ENCODE peak calls at places on chromosomes 11 and 22, in six cellular contexts. X is HepG2, G is GM12878, O is K562, H is H1, M is GM12892. V is an unnamed sample.

GRCh38 chr11:17683378-17684161 is 35.8 kb upstream of the MYOD1 start:
- DNase-seq in X (peak; percentile 42), G (no peak), O (no peak), H (no peak), M (no peak), V (no peak)

GRCh38 chr22:20653012-20653794 is 120.7 kb upstream of the SERPIND1 start:
- DNase-seq in X (no peak), G (no peak), O (no peak), H (no peak), M (no peak), V (no peak)

GRCh38 chr11:76512851-76513653 is 68.2 kb downstream of the EMSY start:
- DNase-seq in X (no peak), G (no peak), O (no peak), H (no peak), M (no peak), V (no peak)

GRCh38 chr22:20652130-20652529 is 121.8 kb upstream of the SERPIND1 start:
- DNase-seq in X (no peak), G (no peak), O (no peak), H (no peak), M (no peak), V (no peak)

GRCh38 chr22:19016081-19016480 is 80.0 kb upstream of the PRODH start:
- DNase-seq in X (no peak), G (no peak), O (peak; percentile 25), H (no peak), M (no peak), V (no peak)

GRCh38 chr22:28146401-28147304 is 227.6 kb upstream of the PITPNB start:
- DNase-seq in X (no peak), G (no peak), O (no peak), H (no peak), M (no peak), V (no peak)

GRCh38 chr11:36996795-36997194 is 398.8 kb upstream of the RAG2 start:
- DNase-seq in X (no peak), G (no peak), O (no peak), H (no peak), M (no peak), V (no peak)

GRCh38 chr11:14773755-14774154 is 118.3 kb downstream of the CYP2R1 start:
- DNase-seq in X (no peak), G (no peak), O (no peak), H (no peak), M (no peak), V (no peak)

GRCh38 chr11:123601737-123602136 is 52.7 kb downstream of the SCN3B start:
- DNase-seq in X (no peak), G (no peak), O (no peak), H (no peak), M (no peak), V (no peak)

GRCh38 chr11:1323779-1324178 is 14.3 kb upstream of the TOLLIP start:
- DNase-seq in X (no peak), G (no peak), O (no peak), H (no peak), M (no peak), V (no peak)

GRCh38 chr11:1330473-1330872 is 21.0 kb upstream of the TOLLIP start:
- DNase-seq in X (no peak), G (no peak), O (no peak), H (no peak), M (no peak), V (no peak)

GRCh38 chr11:1327064-1327460 is 17.6 kb upstream of the TOLLIP start:
- DNase-seq in X (no peak), G (no peak), O (no peak), H (no peak), M (no peak), V (no peak)

DNA sequence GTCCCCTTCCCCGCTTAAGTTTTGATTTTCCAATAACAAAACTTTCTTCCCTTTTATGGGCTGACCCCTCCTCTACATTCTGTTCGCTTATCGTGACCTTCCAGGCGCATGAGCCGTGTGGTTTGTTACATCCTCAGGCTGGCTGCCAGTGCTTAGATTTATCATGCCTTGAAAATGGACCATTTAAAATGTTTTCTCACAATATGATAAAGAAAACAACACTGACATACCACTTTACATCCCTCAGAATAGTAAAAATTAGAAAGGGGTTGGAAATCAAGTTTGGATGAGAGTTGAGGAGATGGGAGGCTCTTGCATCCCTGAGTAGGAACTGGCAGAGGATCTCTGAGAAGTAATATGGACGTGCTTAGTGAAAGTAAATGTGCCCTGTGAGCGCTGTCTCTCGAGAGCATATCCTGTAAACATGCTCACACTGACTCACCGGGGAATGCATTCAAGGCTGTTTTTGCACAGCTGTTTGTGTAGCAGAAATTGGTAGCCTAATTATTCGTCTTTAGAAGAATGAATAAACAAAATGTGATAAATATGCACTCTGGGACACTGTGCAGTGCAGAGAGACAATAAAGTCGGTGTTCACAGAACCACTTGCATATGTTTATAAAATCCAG is 17.1 kb upstream of the TOLLIP start:
- DNase-seq in X (no peak), G (no peak), O (no peak), H (no peak), M (no peak), V (no peak)
- TF ChIP-seq TAF1 in X (no peak), G (no peak), O (no peak), H (no peak), M (no peak), V (no peak)

GRCh38 chr11:12725863-12726666 is 51.8 kb downstream of the TEAD1 start:
- DNase-seq in X (no peak), G (no peak), O (no peak), H (no peak), M (no peak), V (no peak)

GRCh38 chr11:12723410-12724297 is 49.4 kb downstream of the TEAD1 start:
- DNase-seq in X (peak; percentile 73), G (no peak), O (no peak), H (no peak), M (no peak), V (no peak)

GRCh38 chr11:12721816-12722604 is 47.8 kb downstream of the TEAD1 start:
- DNase-seq in X (no peak), G (no peak), O (no peak), H (no peak), M (no peak), V (no peak)

GRCh38 chr11:12725047-12725862 is 51.0 kb downstream of the TEAD1 start:
- DNase-seq in X (no peak), G (no peak), O (no peak), H (no peak), M (no peak), V (no peak)

GRCh38 chr11:12724301-12725046 is 50.3 kb downstream of the TEAD1 start:
- DNase-seq in X (peak; percentile 64), G (no peak), O (peak; percentile 68), H (peak; percentile 89), M (no peak), V (no peak)
- TF ChIP-seq POLR2A in X (no peak), G (no peak), O (no peak), H (peak; percentile 49), M (peak; percentile 52), V (no peak)

GRCh38 chr11:41781441-41781840 is 322.0 kb upstream of the LRRC4C start:
- DNase-seq in X (no peak), G (no peak), O (no peak), H (no peak), M (no peak), V (no peak)

GRCh38 chr11:41784513-41785335 is 325.3 kb upstream of the LRRC4C start:
- DNase-seq in X (no peak), G (no peak), O (no peak), H (no peak), M (no peak), V (no peak)

GRCh38 chr11:41789376-41789775 is 329.9 kb upstream of the LRRC4C start:
- DNase-seq in X (no peak), G (no peak), O (no peak), H (no peak), M (no peak), V (no peak)

GRCh38 chr11:41788177-41788576 is 328.7 kb upstream of the LRRC4C start:
- DNase-seq in X (no peak), G (no peak), O (no peak), H (no peak), M (no peak), V (no peak)

DNA sequence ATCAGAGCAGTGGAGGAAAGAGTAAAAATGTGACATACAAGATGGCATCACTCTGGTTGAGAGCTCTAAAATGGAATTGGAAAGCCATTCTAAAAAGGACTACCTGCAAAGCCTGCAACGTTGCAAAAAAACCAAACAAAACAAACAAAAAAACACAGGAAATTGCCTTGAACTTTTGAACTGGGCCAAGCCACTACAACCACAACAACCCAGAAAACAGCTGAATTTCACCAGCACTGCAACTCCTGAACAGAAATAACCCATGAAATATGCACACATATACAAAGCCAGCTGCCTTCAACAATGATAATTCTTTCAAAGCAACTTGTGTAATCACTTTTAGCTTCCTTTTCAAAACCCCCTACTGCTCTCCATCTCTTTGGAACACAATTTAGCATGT is 326.6 kb upstream of the LRRC4C start:
- DNase-seq in X (no peak), G (no peak), O (no peak), H (no peak), M (no peak), V (no peak)
- TF ChIP-seq TAF1 in X (no peak), G (no peak), O (no peak), H (no peak), M (no peak), V (no peak)

GRCh38 chr11:58392741-58393140 is 13.9 kb downstream of the OR5B3 start:
- DNase-seq in X (peak; percentile 2), G (no peak), O (no peak), H (no peak), M (no peak), V (no peak)

GRCh38 chr11:58390551-58391063 is 16.1 kb downstream of the OR5B3 start:
- DNase-seq in X (no peak), G (no peak), O (no peak), H (no peak), M (no peak), V (no peak)

GRCh38 chr11:58395581-58395980 is 11.1 kb downstream of the OR5B3 start:
- DNase-seq in X (no peak), G (no peak), O (no peak), H (no peak), M (no peak), V (no peak)

GRCh38 chr11:58391879-58392278 is 14.8 kb downstream of the OR5B3 start:
- DNase-seq in X (no peak), G (no peak), O (no peak), H (no peak), M (no peak), V (no peak)

DNA sequence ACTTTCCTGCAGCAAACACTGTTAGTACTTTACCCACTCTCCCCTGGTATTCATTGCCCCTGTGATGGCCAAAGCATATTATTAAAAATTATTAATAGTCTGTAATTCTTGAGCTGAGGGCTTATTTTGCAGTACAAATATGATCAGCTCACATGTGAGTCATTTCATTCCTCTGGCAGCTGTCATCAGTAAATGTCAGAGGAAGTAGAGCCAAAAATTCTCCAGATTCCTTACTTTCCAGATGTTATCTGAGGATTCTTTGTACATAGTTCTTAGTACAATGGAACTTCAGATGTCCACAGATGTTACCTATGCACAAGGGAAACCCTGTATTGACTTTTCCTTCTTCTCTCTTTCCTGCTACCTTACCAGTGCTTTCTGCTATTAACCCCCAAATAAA is 12.5 kb downstream of the OR5B3 start:
- DNase-seq in X (peak; percentile 62), G (no peak), O (no peak), H (no peak), M (no peak), V (no peak)
- TF ChIP-seq POLR2A in X (no peak), G (no peak), O (no peak), H (no peak), M (no peak), V (no peak)

GRCh38 chr11:61963282-61964057 is 4.0 kb downstream of the FTH1 start:
- DNase-seq in X (no peak), G (peak; percentile 53), O (no peak), H (no peak), M (no peak), V (no peak)
- TF ChIP-seq TAF1 in X (no peak), G (no peak), O (no peak), H (no peak), M (no peak), V (no peak)

GRCh38 chr11:125105921-125106320 is 5.5 kb downstream of the TMEM218 start:
- DNase-seq in X (no peak), G (no peak), O (no peak), H (no peak), M (no peak), V (no peak)
- TF ChIP-seq POLR2A in X (no peak), G (no peak), O (no peak), H (no peak), M (no peak), V (no peak)

V was measured in GM12891.